ENCODE peak calls at places on chromosomes 11 and 22, in four cellular contexts. Z, A, H and T are unnamed samples.

GRCh38 chr22:42337356-42337755 is 66.9 kb upstream of the TCF20 start:
- DNase-seq in A (no peak), H (no peak), Z (no peak), T (no peak)

GRCh38 chr11:73757598-73757997 is 3.3 kb downstream of the RAB6A start:
- DNase-seq in Z (no peak), A (no peak), H (peak), T (no peak)

GRCh38 chr11:19660076-19660475 is 52.6 kb upstream of the NAV2 start:
- DNase-seq in H (peak), A (peak), Z (peak), T (no peak)

GRCh38 chr11:70568504-70569172 is 170.3 kb downstream of the CTTN start:
- DNase-seq in H (no peak), A (no peak), Z (no peak), T (peak)

GRCh38 chr22:35470903-35471321 is 69.7 kb upstream of the RASD2 start:
- DNase-seq in A (no peak), Z (no peak), H (peak), T (no peak)

GRCh38 chr11:34331329-34331728 is 26.5 kb downstream of the ABTB2 start:
- DNase-seq in H (no peak), Z (no peak), A (peak), T (no peak)

GRCh38 chr11:11988099-11988651 is 20.3 kb downstream of the DKK3 start:
- DNase-seq in Z (no peak), A (no peak), H (no peak), T (no peak)

GRCh38 chr11:64253481-64253880 is 2.2 kb downstream of the PLCB3 start:
- DNase-seq in H (no peak), Z (no peak), A (no peak), T (no peak)

GRCh38 chr11:110158317-110159200 is 65.4 kb downstream of the ZC3H12C start:
- DNase-seq in H (no peak), Z (no peak), A (no peak), T (no peak)

GRCh38 chr11:66454253-66454652 is 12.5 kb upstream of the PELI3 start:
- DNase-seq in H (no peak), Z (no peak), A (no peak), T (no peak)

GRCh38 chr22:32760815-32761214 is 40.7 kb upstream of the TIMP3 start:
- DNase-seq in Z (no peak), A (no peak), H (no peak), T (no peak)

GRCh38 chr11:61897387-61898246 is 6.3 kb upstream of the FADS3 start:
- DNase-seq in Z (no peak), H (peak), A (peak), T (peak)

GRCh38 chr11:107301886-107302285 is 155.7 kb downstream of the CWF19L2 start:
- DNase-seq in H (no peak), Z (no peak), A (no peak), T (no peak)

GRCh38 chr11:131807876-131808275 is 437.5 kb downstream of the NTM start:
- DNase-seq in H (no peak), A (no peak), Z (no peak), T (no peak)

GRCh38 chr11:23192256-23192655 is 332.0 kb upstream of the CCDC179 start:
- DNase-seq in H (no peak), A (no peak), Z (no peak), T (no peak)

GRCh38 chr11:117814766-117815261 is 9.7 kb downstream of the FXYD2 start:
- DNase-seq in A (no peak), Z (peak), H (peak), T (no peak)

GRCh38 chr11:69439127-69439526 is 42.3 kb upstream of the LINC01488 start:
- DNase-seq in H (no peak), Z (no peak), A (no peak), T (no peak)
- TF ChIP-seq CHD2 in H (no peak), Z (no peak), A (no peak), T (no peak)

GRCh38 chr22:37253164-37253660 is 9.1 kb upstream of the RAC2 start:
- DNase-seq in Z (no peak), H (no peak), A (no peak), T (no peak)
- TF ChIP-seq PBX3 in Z (no peak), H (no peak), A (no peak), T (no peak)

DNA sequence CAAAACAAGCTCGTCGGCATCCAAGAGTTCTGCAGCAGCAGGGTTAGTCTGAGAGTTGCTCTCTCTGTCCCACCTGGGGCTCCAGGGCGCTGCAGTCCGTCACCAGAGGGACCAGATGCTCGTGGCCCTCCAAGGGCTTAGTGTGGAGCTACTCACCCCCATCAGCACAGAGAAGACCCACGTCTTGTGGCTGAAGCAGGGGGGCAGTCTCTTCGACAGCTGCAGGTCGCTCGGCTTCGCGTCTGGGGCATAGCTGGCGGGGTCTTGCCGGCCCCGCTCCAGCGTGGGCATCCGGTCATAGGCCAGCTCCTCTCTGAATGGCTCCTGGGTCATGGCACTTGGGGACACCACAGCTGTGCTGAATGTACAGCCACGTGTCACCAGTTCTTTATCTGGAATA is 656 bp downstream of the MLC1 start:
- DNase-seq in A (no peak), Z (no peak), H (no peak), T (no peak)
- TF ChIP-seq CHD2 in A (no peak), Z (no peak), H (no peak), T (no peak)

GRCh38 chr11:95154514-95154913 is 64.9 kb downstream of the ENDOD1 start:
- DNase-seq in A (peak), Z (no peak), H (peak), T (peak)
- TF ChIP-seq PBX3 in A (no peak), Z (no peak), H (no peak), T (no peak)

DNA sequence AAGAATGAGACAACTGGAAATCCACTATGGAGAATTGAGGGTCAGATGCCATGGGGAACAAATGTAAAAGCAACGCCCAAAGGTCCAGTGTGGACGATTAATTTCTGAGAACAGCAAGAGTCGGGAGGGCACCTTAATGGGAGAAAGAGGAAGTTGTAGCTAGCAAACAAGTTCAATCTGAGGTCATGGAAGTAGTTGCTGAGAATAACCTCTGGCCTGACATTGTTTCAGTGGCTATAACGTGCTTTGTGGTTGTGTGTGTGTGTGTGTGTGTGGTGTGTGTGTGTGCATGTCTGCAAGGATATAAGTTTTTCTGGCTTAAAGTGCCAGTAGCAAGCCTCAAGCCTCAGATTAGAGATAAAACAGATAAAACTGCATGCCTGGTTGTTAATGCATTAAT is 1630.1 kb upstream of the TENM4 start:
- DNase-seq in A (no peak), H (no peak), Z (peak), T (no peak)
- TF ChIP-seq CHD2 in A (no peak), H (no peak), Z (no peak), T (no peak)

GRCh38 chr11:94912806-94913205 is 60.5 kb downstream of the CWC15 start:
- DNase-seq in A (no peak), H (no peak), Z (no peak), T (no peak)

GRCh38 chr11:94910281-94910680 is 63.1 kb downstream of the CWC15 start:
- DNase-seq in A (no peak), H (no peak), Z (no peak), T (no peak)

GRCh38 chr11:94909371-94909820 is 64.0 kb downstream of the CWC15 start:
- DNase-seq in A (no peak), Z (no peak), H (no peak), T (no peak)

GRCh38 chr11:94910779-94911178 is 62.6 kb downstream of the CWC15 start:
- DNase-seq in Z (no peak), A (no peak), H (no peak), T (no peak)
- TF ChIP-seq PBX3 in Z (no peak), A (no peak), H (no peak), T (no peak)

GRCh38 chr11:15837901-15838489 is 518.4 kb downstream of the SOX6 start:
- DNase-seq in H (peak), A (no peak), Z (no peak), T (no peak)
- TF ChIP-seq CHD2 in H (no peak), A (no peak), Z (no peak), T (no peak)